ENCODE peak calls at places on chromosomes 7 and 10, in five cellular contexts. One of them, this sample, is unnamed.

GRCh38 chr7:127758845-127759244 is 106.9 kb downstream of the SND1 start:
- DNase-seq in fibroblast of lung: no peak
- DNase-seq in CD8-positive, alpha-beta T cell: no peak
- DNase-seq in GM20000: no peak
- DNase-seq in chondrocyte: no peak
- DNase-seq in this sample: no peak

GRCh38 chr10:11667756-11668155 is 56.3 kb upstream of the USP6NL start:
- DNase-seq in fibroblast of lung: no peak
- DNase-seq in CD8-positive, alpha-beta T cell: no peak
- DNase-seq in GM20000: no peak
- DNase-seq in chondrocyte: no peak
- DNase-seq in this sample: no peak

GRCh38 chr7:77455334-77455733 is 39.2 kb upstream of the GSAP start:
- DNase-seq in fibroblast of lung: peak; percentile 88
- DNase-seq in CD8-positive, alpha-beta T cell: no peak
- DNase-seq in GM20000: no peak
- DNase-seq in chondrocyte: no peak
- DNase-seq in this sample: no peak

GRCh38 chr10:51073461-51074237 is 638 bp upstream of the PRKG1 start:
- DNase-seq in fibroblast of lung: no peak
- DNase-seq in CD8-positive, alpha-beta T cell: no peak
- DNase-seq in GM20000: no peak
- DNase-seq in chondrocyte: no peak
- DNase-seq in this sample: peak; percentile 42

GRCh38 chr7:29508608-29509007 is 55.0 kb upstream of the PRR15 start:
- DNase-seq in fibroblast of lung: no peak
- DNase-seq in CD8-positive, alpha-beta T cell: no peak
- DNase-seq in GM20000: no peak
- DNase-seq in chondrocyte: no peak
- DNase-seq in this sample: no peak

GRCh38 chr7:7099584-7100014 is 82.7 kb upstream of the C1GALT1 start:
- DNase-seq in fibroblast of lung: peak; percentile 93
- DNase-seq in CD8-positive, alpha-beta T cell: no peak
- DNase-seq in GM20000: no peak
- DNase-seq in chondrocyte: no peak
- DNase-seq in this sample: no peak

GRCh38 chr10:99788598-99789259 is 6.3 kb downstream of the ABCC2 start:
- DNase-seq in fibroblast of lung: peak; percentile 94
- DNase-seq in CD8-positive, alpha-beta T cell: no peak
- DNase-seq in GM20000: no peak
- DNase-seq in chondrocyte: no peak
- DNase-seq in this sample: no peak

GRCh38 chr7:27199820-27200760 is at the start of gene HOXA13:
- DNase-seq in fibroblast of lung: no peak
- DNase-seq in CD8-positive, alpha-beta T cell: no peak
- DNase-seq in GM20000: no peak
- DNase-seq in chondrocyte: no peak
- DNase-seq in this sample: no peak

GRCh38 chr7:47416454-47417121 is 165.3 kb downstream of the TNS3 start:
- DNase-seq in fibroblast of lung: peak; percentile 50
- DNase-seq in CD8-positive, alpha-beta T cell: no peak
- DNase-seq in GM20000: no peak
- DNase-seq in chondrocyte: peak; percentile 67
- DNase-seq in this sample: no peak

GRCh38 chr10:49053053-49053997 is 62.0 kb downstream of the VSTM4 start:
- DNase-seq in fibroblast of lung: no peak
- DNase-seq in CD8-positive, alpha-beta T cell: no peak
- DNase-seq in GM20000: peak; percentile 42
- DNase-seq in chondrocyte: no peak
- DNase-seq in this sample: peak; percentile 50

GRCh38 chr10:60564475-60564874 is 174.8 kb upstream of the ANK3 start:
- DNase-seq in fibroblast of lung: peak; percentile 29
- DNase-seq in CD8-positive, alpha-beta T cell: no peak
- DNase-seq in GM20000: no peak
- DNase-seq in chondrocyte: no peak
- DNase-seq in this sample: no peak

GRCh38 chr7:157499835-157500153 is 163.0 kb downstream of the DNAJB6 start:
- DNase-seq in fibroblast of lung: no peak
- DNase-seq in CD8-positive, alpha-beta T cell: no peak
- DNase-seq in GM20000: no peak
- DNase-seq in chondrocyte: no peak
- DNase-seq in this sample: no peak

GRCh38 chr10:127907411-127908105 is 655 bp downstream of the PTPRE start:
- DNase-seq in fibroblast of lung: peak; percentile 76
- DNase-seq in CD8-positive, alpha-beta T cell: no peak
- DNase-seq in GM20000: no peak
- DNase-seq in chondrocyte: no peak
- DNase-seq in this sample: no peak

GRCh38 chr7:30987936-30988335 is 24.2 kb downstream of the GHRHR start:
- DNase-seq in fibroblast of lung: no peak
- DNase-seq in CD8-positive, alpha-beta T cell: no peak
- DNase-seq in GM20000: no peak
- DNase-seq in chondrocyte: no peak
- DNase-seq in this sample: no peak

GRCh38 chr10:133440633-133441285 is 13.0 kb upstream of the SCART1 start:
- DNase-seq in fibroblast of lung: no peak
- DNase-seq in CD8-positive, alpha-beta T cell: no peak
- DNase-seq in GM20000: no peak
- DNase-seq in chondrocyte: no peak
- DNase-seq in this sample: no peak

GRCh38 chr7:151695856-151696555 is 176.3 kb upstream of the RHEB start:
- DNase-seq in fibroblast of lung: no peak
- DNase-seq in CD8-positive, alpha-beta T cell: no peak
- DNase-seq in GM20000: no peak
- DNase-seq in chondrocyte: peak; percentile 75
- DNase-seq in this sample: no peak

GRCh38 chr7:77235280-77235679 is 35.7 kb upstream of the FGL2 start:
- DNase-seq in fibroblast of lung: peak; percentile 45
- DNase-seq in CD8-positive, alpha-beta T cell: no peak
- DNase-seq in GM20000: no peak
- DNase-seq in chondrocyte: no peak
- DNase-seq in this sample: no peak

GRCh38 chr10:105743343-105744056 is 1102.4 kb downstream of the SORCS3 start:
- DNase-seq in fibroblast of lung: no peak
- DNase-seq in CD8-positive, alpha-beta T cell: no peak
- DNase-seq in GM20000: no peak
- DNase-seq in chondrocyte: no peak
- DNase-seq in this sample: no peak

GRCh38 chr10:100998183-100998990 is 1.2 kb upstream of the LZTS2 start:
- DNase-seq in fibroblast of lung: peak; percentile 83
- DNase-seq in CD8-positive, alpha-beta T cell: peak; percentile 54
- DNase-seq in GM20000: peak; percentile 83
- DNase-seq in chondrocyte: peak; percentile 72
- DNase-seq in this sample: peak; percentile 78

GRCh38 chr10:60536529-60537114 is 146.9 kb upstream of the ANK3 start:
- DNase-seq in fibroblast of lung: peak; percentile 91
- DNase-seq in CD8-positive, alpha-beta T cell: no peak
- DNase-seq in GM20000: no peak
- DNase-seq in chondrocyte: no peak
- DNase-seq in this sample: no peak

GRCh38 chr7:142371586-142372377 is 113.9 kb upstream of the PRSS58 start:
- DNase-seq in fibroblast of lung: peak; percentile 21
- DNase-seq in CD8-positive, alpha-beta T cell: no peak
- DNase-seq in GM20000: no peak
- DNase-seq in chondrocyte: no peak
- DNase-seq in this sample: no peak

GRCh38 chr7:130912910-130913720 is 179.1 kb upstream of the KLF14 start:
- DNase-seq in fibroblast of lung: peak; percentile 99
- DNase-seq in CD8-positive, alpha-beta T cell: peak; percentile 62
- DNase-seq in GM20000: peak; percentile 68
- DNase-seq in chondrocyte: no peak
- DNase-seq in this sample: peak; percentile 58

GRCh38 chr10:89391882-89392756 is at the start of gene IFIT1:
- DNase-seq in fibroblast of lung: peak; percentile 96
- DNase-seq in CD8-positive, alpha-beta T cell: peak; percentile 39
- DNase-seq in GM20000: peak; percentile 51
- DNase-seq in chondrocyte: no peak
- DNase-seq in this sample: peak; percentile 53

GRCh38 chr7:54907981-54908380 is 110.8 kb upstream of the EGFR start:
- DNase-seq in fibroblast of lung: no peak
- DNase-seq in CD8-positive, alpha-beta T cell: no peak
- DNase-seq in GM20000: no peak
- DNase-seq in chondrocyte: no peak
- DNase-seq in this sample: no peak

GRCh38 chr10:25176421-25176968 is 1.7 kb downstream of the GPR158 start:
- DNase-seq in fibroblast of lung: peak; percentile 4
- DNase-seq in CD8-positive, alpha-beta T cell: no peak
- DNase-seq in GM20000: no peak
- DNase-seq in chondrocyte: peak; percentile 74
- DNase-seq in this sample: peak; percentile 10

GRCh38 chr10:132141526-132142395 is 45.0 kb upstream of the DPYSL4 start:
- DNase-seq in fibroblast of lung: no peak
- DNase-seq in CD8-positive, alpha-beta T cell: no peak
- DNase-seq in GM20000: no peak
- DNase-seq in chondrocyte: peak; percentile 84
- DNase-seq in this sample: no peak

DNA sequence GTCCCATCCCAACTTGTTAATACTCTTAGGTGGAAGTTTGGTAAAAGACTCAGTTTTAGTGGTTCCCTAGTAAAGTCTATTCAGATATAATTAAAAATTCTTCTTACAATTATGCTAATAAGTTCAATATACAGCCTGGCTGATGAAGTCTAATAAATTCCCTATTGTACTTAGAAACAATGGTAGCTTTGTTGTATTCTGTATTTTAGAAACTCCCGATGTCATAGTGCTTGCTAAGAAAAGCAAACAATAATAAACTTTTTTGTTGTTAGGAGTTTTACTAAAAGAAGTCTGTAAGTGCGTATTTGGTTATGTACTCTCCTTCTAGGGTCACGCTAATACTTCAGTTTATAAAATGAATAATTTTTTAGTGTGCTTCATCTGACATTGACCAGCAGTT is 206.8 kb downstream of the VTI1A start:
- DNase-seq in fibroblast of lung: no peak
- DNase-seq in CD8-positive, alpha-beta T cell: no peak
- DNase-seq in GM20000: no peak
- DNase-seq in chondrocyte: no peak
- DNase-seq in this sample: no peak
- TF ChIP-seq CTCF in fibroblast of lung: no peak
- TF ChIP-seq CTCF in CD8-positive, alpha-beta T cell: no peak
- TF ChIP-seq CTCF in GM20000: no peak
- TF ChIP-seq CTCF in chondrocyte: no peak
- TF ChIP-seq CTCF in this sample: no peak

DNA sequence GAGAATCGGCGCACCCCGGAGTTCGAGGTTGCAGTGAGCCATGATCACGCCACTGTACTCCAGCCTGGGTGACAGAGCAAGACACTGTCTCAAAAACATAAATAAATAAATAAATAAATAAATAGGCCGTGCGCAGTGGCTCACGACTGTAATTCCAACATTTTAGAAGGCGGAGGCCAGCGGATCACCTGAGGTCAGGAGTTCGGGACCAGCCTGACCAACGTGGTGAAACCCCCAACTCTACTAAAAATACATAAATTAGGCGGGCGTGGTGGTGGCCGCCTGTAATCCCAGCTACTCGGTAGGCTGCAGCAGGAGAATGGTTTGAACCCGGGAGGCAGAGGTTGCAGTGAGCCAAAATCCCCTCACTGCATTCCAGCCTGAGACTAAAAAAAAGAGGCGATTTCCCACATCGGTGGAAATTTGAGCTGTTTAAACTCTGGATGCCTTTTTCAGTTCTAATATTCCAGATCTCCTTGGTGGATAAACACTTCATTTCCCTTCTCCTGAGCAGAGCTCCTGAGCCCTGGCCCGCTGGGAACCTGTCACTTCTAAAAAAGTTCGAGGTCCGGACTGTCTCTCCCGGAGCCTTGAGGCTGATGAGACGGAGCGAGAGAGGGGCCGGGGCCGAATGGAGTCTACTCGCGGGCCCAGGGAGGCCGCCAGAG is 2.0 kb upstream of the NFKB2 start:
- DNase-seq in fibroblast of lung: no peak
- DNase-seq in CD8-positive, alpha-beta T cell: no peak
- DNase-seq in GM20000: no peak
- DNase-seq in chondrocyte: no peak
- DNase-seq in this sample: no peak
- TF ChIP-seq CTCF in fibroblast of lung: peak; percentile 77
- TF ChIP-seq CTCF in CD8-positive, alpha-beta T cell: peak; percentile 98
- TF ChIP-seq CTCF in GM20000: peak; percentile 64
- TF ChIP-seq CTCF in chondrocyte: no peak
- TF ChIP-seq CTCF in this sample: peak; percentile 86

DNA sequence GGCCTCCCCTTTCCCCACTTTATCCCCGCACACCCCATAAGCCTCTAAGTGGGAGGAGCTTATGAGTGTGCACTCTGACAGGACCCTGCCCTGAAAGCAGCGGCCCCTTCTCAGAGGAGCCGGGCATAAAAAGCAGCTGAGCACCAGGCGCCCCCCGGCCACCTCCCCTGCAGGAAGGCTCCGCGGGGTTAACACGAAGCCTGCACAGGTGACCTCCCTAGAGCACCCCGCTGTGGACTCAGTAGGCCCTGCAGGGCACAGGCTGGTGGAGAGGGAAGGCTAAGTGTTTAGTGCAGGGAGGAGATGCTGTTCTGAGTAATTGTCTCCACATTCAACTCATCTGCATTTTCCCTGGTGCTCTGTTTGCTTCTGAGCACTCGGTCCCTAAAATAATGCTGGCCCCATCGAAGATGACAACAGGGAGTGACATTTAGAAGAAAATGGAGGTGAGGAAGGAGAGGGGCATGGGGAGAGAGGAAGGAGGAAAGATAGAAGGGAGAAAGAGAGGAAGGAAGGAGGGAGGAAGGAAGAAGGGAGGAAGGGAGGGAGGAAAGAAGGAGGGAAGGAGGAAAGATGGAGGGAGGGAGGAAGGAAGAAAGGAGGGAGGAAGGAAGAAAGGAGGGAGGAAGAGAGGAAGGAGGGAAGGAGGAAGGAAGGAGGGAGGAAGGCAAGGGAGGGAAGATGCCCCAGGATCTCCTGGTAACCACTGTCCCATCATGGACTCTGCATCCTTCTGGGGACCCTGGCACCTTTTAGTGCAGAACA is 25.4 kb upstream of the CNPY1 start:
- DNase-seq in fibroblast of lung: no peak
- DNase-seq in CD8-positive, alpha-beta T cell: no peak
- DNase-seq in GM20000: no peak
- DNase-seq in chondrocyte: peak; percentile 72
- DNase-seq in this sample: no peak
- TF ChIP-seq CTCF in fibroblast of lung: no peak
- TF ChIP-seq CTCF in CD8-positive, alpha-beta T cell: no peak
- TF ChIP-seq CTCF in GM20000: no peak
- TF ChIP-seq CTCF in chondrocyte: no peak
- TF ChIP-seq CTCF in this sample: no peak

GRCh38 chr10:75662715-75663114 is 231.3 kb downstream of the LRMDA start:
- DNase-seq in fibroblast of lung: peak; percentile 95
- DNase-seq in CD8-positive, alpha-beta T cell: no peak
- DNase-seq in GM20000: no peak
- DNase-seq in chondrocyte: no peak
- DNase-seq in this sample: no peak

GRCh38 chr10:75658496-75658895 is 227.1 kb downstream of the LRMDA start:
- DNase-seq in fibroblast of lung: no peak
- DNase-seq in CD8-positive, alpha-beta T cell: no peak
- DNase-seq in GM20000: no peak
- DNase-seq in chondrocyte: no peak
- DNase-seq in this sample: no peak

GRCh38 chr10:75658915-75659314 is 227.5 kb downstream of the LRMDA start:
- DNase-seq in fibroblast of lung: no peak
- DNase-seq in CD8-positive, alpha-beta T cell: no peak
- DNase-seq in GM20000: no peak
- DNase-seq in chondrocyte: no peak
- DNase-seq in this sample: no peak

GRCh38 chr10:75658036-75658435 is 226.6 kb downstream of the LRMDA start:
- DNase-seq in fibroblast of lung: no peak
- DNase-seq in CD8-positive, alpha-beta T cell: no peak
- DNase-seq in GM20000: no peak
- DNase-seq in chondrocyte: no peak
- DNase-seq in this sample: no peak

GRCh38 chr10:75660833-75661232 is 229.4 kb downstream of the LRMDA start:
- DNase-seq in fibroblast of lung: peak; percentile 70
- DNase-seq in CD8-positive, alpha-beta T cell: no peak
- DNase-seq in GM20000: no peak
- DNase-seq in chondrocyte: no peak
- DNase-seq in this sample: no peak
- TF ChIP-seq CTCF in fibroblast of lung: no peak
- TF ChIP-seq CTCF in CD8-positive, alpha-beta T cell: no peak
- TF ChIP-seq CTCF in GM20000: no peak
- TF ChIP-seq CTCF in chondrocyte: no peak
- TF ChIP-seq CTCF in this sample: no peak

This sample was measured in GM13976.